ENCODE peak calls at places on chromosome 9, in six cellular contexts. One of them, this sample, is unnamed.

GRCh38 chr9:90641868-90642558 is 611 bp downstream of the DIRAS2 start:
- DNase-seq in NCI-H2081: no peak
- DNase-seq in endothelial cell: no peak
- DNase-seq in T follicular helper cell: no peak
- DNase-seq in foreskin fibroblast: peak
- DNase-seq in HTR-8/SVneo: no peak
- DNase-seq in this sample: no peak

GRCh38 chr9:136075134-136075841 is 19.8 kb downstream of the NACC2 start:
- DNase-seq in foreskin fibroblast: no peak
- DNase-seq in NCI-H2081: no peak
- DNase-seq in T follicular helper cell: no peak
- DNase-seq in HTR-8/SVneo: no peak
- DNase-seq in endothelial cell: no peak
- DNase-seq in this sample: no peak

GRCh38 chr9:92506184-92506857 is 24.0 kb upstream of the ASPN start:
- DNase-seq in foreskin fibroblast: peak
- DNase-seq in NCI-H2081: no peak
- DNase-seq in HTR-8/SVneo: no peak
- DNase-seq in endothelial cell: no peak
- DNase-seq in T follicular helper cell: no peak
- DNase-seq in this sample: no peak

GRCh38 chr9:13386324-13386723 is 106.8 kb upstream of the MPDZ start:
- DNase-seq in foreskin fibroblast: no peak
- DNase-seq in endothelial cell: no peak
- DNase-seq in HTR-8/SVneo: no peak
- DNase-seq in T follicular helper cell: no peak
- DNase-seq in NCI-H2081: no peak
- DNase-seq in this sample: no peak

GRCh38 chr9:69180670-69181069 is 6.6 kb downstream of the TJP2 start:
- DNase-seq in HTR-8/SVneo: peak
- DNase-seq in T follicular helper cell: no peak
- DNase-seq in foreskin fibroblast: peak
- DNase-seq in NCI-H2081: no peak
- DNase-seq in endothelial cell: no peak
- DNase-seq in this sample: no peak

GRCh38 chr9:107422189-107422802 is 67.3 kb downstream of the KLF4 start:
- DNase-seq in HTR-8/SVneo: peak
- DNase-seq in NCI-H2081: peak
- DNase-seq in foreskin fibroblast: peak
- DNase-seq in endothelial cell: peak
- DNase-seq in T follicular helper cell: no peak
- DNase-seq in this sample: no peak

GRCh38 chr9:69444021-69444420 is 119.0 kb downstream of the ENTREP1 start:
- DNase-seq in foreskin fibroblast: peak
- DNase-seq in T follicular helper cell: no peak
- DNase-seq in endothelial cell: no peak
- DNase-seq in NCI-H2081: no peak
- DNase-seq in HTR-8/SVneo: no peak
- DNase-seq in this sample: no peak

GRCh38 chr9:107487521-107488399 is 1.8 kb downstream of the KLF4 start:
- DNase-seq in foreskin fibroblast: peak
- DNase-seq in endothelial cell: peak
- DNase-seq in NCI-H2081: no peak
- DNase-seq in T follicular helper cell: no peak
- DNase-seq in HTR-8/SVneo: no peak
- DNase-seq in this sample: no peak

GRCh38 chr9:133773889-133774655 is 35.9 kb upstream of the SARDH start:
- DNase-seq in HTR-8/SVneo: no peak
- DNase-seq in T follicular helper cell: no peak
- DNase-seq in foreskin fibroblast: no peak
- DNase-seq in endothelial cell: no peak
- DNase-seq in NCI-H2081: no peak
- DNase-seq in this sample: no peak

GRCh38 chr9:90054810-90055209 is 450.0 kb downstream of the GADD45G start:
- DNase-seq in endothelial cell: no peak
- DNase-seq in NCI-H2081: peak
- DNase-seq in foreskin fibroblast: no peak
- DNase-seq in T follicular helper cell: no peak
- DNase-seq in HTR-8/SVneo: no peak
- DNase-seq in this sample: no peak